ENCODE peak calls at places on chromosomes 3 and 15, in nine cellular contexts. I is H54; B is naive B cell; J is CD8-positive, alpha-beta T cell; Y is cardiac fibroblast; Q is GM04503; A is AG09319; M is cerebellum; D is A673. C is an unnamed sample.

GRCh38 chr3:1183320-1184048 is 90.7 kb downstream of the CNTN6 start:
- DNase-seq in I (peak), B (no peak), J (no peak), Y (peak), Q (peak), A (no peak), M (no peak), D (no peak), C (no peak)

GRCh38 chr15:74907277-74907870 is 723 bp upstream of the FAM219B start:
- DNase-seq in I (no peak), B (no peak), J (no peak), Y (peak), Q (no peak), A (no peak), M (peak), D (no peak), C (no peak)

GRCh38 chr3:172836390-172836997 is 86.0 kb downstream of the ECT2 start:
- DNase-seq in I (no peak), B (no peak), J (no peak), Y (peak), Q (no peak), A (peak), M (no peak), D (peak), C (no peak)

GRCh38 chr3:53748512-53749271 is 97.5 kb downstream of the CHDH start:
- DNase-seq in I (no peak), B (peak), J (no peak), Y (no peak), Q (no peak), A (no peak), M (no peak), D (peak), C (peak)

GRCh38 chr15:91316123-91316522 is 216.1 kb downstream of the SV2B start:
- DNase-seq in I (no peak), B (no peak), J (no peak), Y (no peak), Q (no peak), A (no peak), M (no peak), D (no peak), C (no peak)

GRCh38 chr15:58732620-58733363 is 16.7 kb downstream of the ADAM10 start:
- DNase-seq in I (no peak), B (no peak), J (no peak), Y (no peak), Q (no peak), A (no peak), M (no peak), D (no peak), C (no peak)

GRCh38 chr15:48719668-48720067 is 74.2 kb upstream of the FBN1 start:
- DNase-seq in I (no peak), B (no peak), J (no peak), Y (no peak), Q (no peak), A (no peak), M (no peak), D (no peak), C (no peak)

GRCh38 chr3:121654493-121655385 is 6.0 kb downstream of the HCLS1 start:
- DNase-seq in I (no peak), B (no peak), J (no peak), Y (no peak), Q (no peak), A (no peak), M (no peak), D (no peak), C (no peak)

GRCh38 chr15:60372756-60373155 is 25.0 kb downstream of the ANXA2 start:
- DNase-seq in I (no peak), B (no peak), J (no peak), Y (no peak), Q (no peak), A (no peak), M (no peak), D (no peak), C (no peak)

GRCh38 chr3:131535596-131535995 is 32.8 kb upstream of the MRPL3 start:
- DNase-seq in I (peak), B (no peak), J (no peak), Y (no peak), Q (peak), A (no peak), M (no peak), D (peak), C (no peak)

GRCh38 chr15:38307251-38307650 is 54.6 kb downstream of the SPRED1 start:
- DNase-seq in I (no peak), B (no peak), J (no peak), Y (no peak), Q (no peak), A (no peak), M (no peak), D (no peak), C (no peak)

GRCh38 chr15:40939909-40940801 is 11.0 kb downstream of the DLL4 start:
- DNase-seq in I (no peak), B (no peak), J (no peak), Y (no peak), Q (no peak), A (no peak), M (no peak), D (no peak), C (no peak)

GRCh38 chr3:138082085-138082991 is 33.1 kb downstream of the DZIP1L start:
- DNase-seq in I (peak), B (no peak), J (no peak), Y (peak), Q (peak), A (no peak), M (no peak), D (peak), C (peak)

GRCh38 chr15:42608110-42608531 is 32.7 kb downstream of the STARD9 start:
- DNase-seq in I (no peak), B (peak), J (peak), Y (peak), Q (no peak), A (no peak), M (no peak), D (peak), C (peak)

GRCh38 chr3:42666022-42666421 is 12.5 kb downstream of the ZBTB47 start:
- DNase-seq in I (no peak), B (no peak), J (no peak), Y (no peak), Q (no peak), A (no peak), M (no peak), D (no peak), C (no peak)

GRCh38 chr15:70345251-70346019 is 247.7 kb upstream of the TLE3 start:
- DNase-seq in I (no peak), B (no peak), J (no peak), Y (no peak), Q (no peak), A (no peak), M (no peak), D (no peak), C (no peak)

GRCh38 chr3:15892311-15892710 is 94.5 kb upstream of the ANKRD28 start:
- DNase-seq in I (no peak), B (no peak), J (no peak), Y (no peak), Q (no peak), A (no peak), M (no peak), D (no peak), C (no peak)

GRCh38 chr3:13021141-13021933 is 51.9 kb downstream of the IQSEC1 start:
- DNase-seq in I (no peak), B (peak), J (no peak), Y (no peak), Q (no peak), A (no peak), M (peak), D (no peak), C (no peak)

GRCh38 chr3:197371521-197372075 is 73.2 kb upstream of the DLG1 start:
- DNase-seq in I (no peak), B (no peak), J (no peak), Y (no peak), Q (no peak), A (no peak), M (no peak), D (peak), C (no peak)

GRCh38 chr3:39192490-39193092 is at the start of gene XIRP1:
- DNase-seq in I (no peak), B (no peak), J (no peak), Y (no peak), Q (no peak), A (no peak), M (no peak), D (no peak), C (no peak)

GRCh38 chr15:72892986-72893385 is 109.4 kb upstream of the ADPGK start:
- DNase-seq in I (no peak), B (no peak), J (no peak), Y (no peak), Q (no peak), A (no peak), M (no peak), D (no peak), C (no peak)

GRCh38 chr15:38130739-38131498 is 121.7 kb upstream of the SPRED1 start:
- DNase-seq in I (peak), B (no peak), J (no peak), Y (peak), Q (peak), A (peak), M (no peak), D (peak), C (peak)

GRCh38 chr3:168424059-168424765 is 328.5 kb upstream of the GOLIM4 start:
- DNase-seq in I (no peak), B (no peak), J (no peak), Y (peak), Q (no peak), A (no peak), M (no peak), D (no peak), C (no peak)